ENCODE peak calls at places on chromosomes 13 and 19, in six cellular contexts. C is stimulated activated CD4-positive, alpha-beta T cell treated with anti-CD3 and anti-CD28 coated beads, Interleukin-15, amount 100 ng/mL, for 1 hour; K is astrocyte of the spinal cord; H is adipocyte; J is breast epithelium; E is immature natural killer cell. Y is an unnamed sample.

GRCh38 chr19:58001895-58002369 is 688 bp downstream of the ZNF606 start:
- DNase-seq in H (peak), J (no peak), C (no peak), E (no peak), K (peak), Y (no peak)

GRCh38 chr13:20570540-20570939 is 3.6 kb downstream of the IFT88 start:
- DNase-seq in K (no peak), H (peak), E (no peak), C (no peak), J (no peak), Y (peak)

GRCh38 chr13:114132419-114133121 is at the start of gene RASA3:
- DNase-seq in H (peak), C (no peak), J (no peak), E (peak), K (peak), Y (peak)

GRCh38 chr19:5054551-5055456 is 85.9 kb downstream of the KDM4B start:
- DNase-seq in E (no peak), K (no peak), H (no peak), C (no peak), J (no peak), Y (no peak)

GRCh38 chr13:77389617-77389984 is 62.7 kb upstream of the MYCBP2 start:
- DNase-seq in H (no peak), J (no peak), C (no peak), K (no peak), E (no peak), Y (no peak)

GRCh38 chr13:24341439-24341838 is 32.1 kb downstream of the C1QTNF9 start:
- DNase-seq in C (no peak), E (no peak), J (no peak), H (no peak), K (peak), Y (peak)

GRCh38 chr13:51323824-51324511 is 15.5 kb upstream of the SERPINE3 start:
- DNase-seq in E (no peak), K (no peak), C (no peak), J (no peak), H (no peak), Y (no peak)

GRCh38 chr13:97245011-97245410 is 22.9 kb downstream of the MBNL2 start:
- DNase-seq in J (no peak), H (no peak), E (no peak), K (no peak), C (no peak), Y (no peak)

GRCh38 chr19:34555447-34555846 is 73.9 kb downstream of the WTIP start:
- DNase-seq in C (no peak), E (no peak), K (no peak), J (no peak), H (no peak), Y (peak)

GRCh38 chr13:59914556-59914955 is 249.2 kb downstream of the DIAPH3 start:
- DNase-seq in C (no peak), J (no peak), E (no peak), K (peak), H (peak), Y (peak)

GRCh38 chr13:53198017-53198416 is 169.4 kb downstream of the OLFM4 start:
- DNase-seq in E (no peak), C (no peak), J (no peak), K (no peak), H (no peak), Y (no peak)

GRCh38 chr19:291561-292280 is 518 bp upstream of the PLPP2 start:
- DNase-seq in J (no peak), H (peak), C (no peak), K (no peak), E (no peak), Y (peak)

GRCh38 chr19:10408511-10409291 is 5.4 kb upstream of the CDC37 start:
- DNase-seq in K (no peak), C (no peak), E (peak), J (no peak), H (no peak), Y (peak)

GRCh38 chr19:6509118-6509971 is 7.2 kb upstream of the TUBB4A start:
- DNase-seq in H (no peak), K (no peak), E (no peak), C (no peak), J (no peak), Y (peak)

GRCh38 chr19:29873024-29873800 is 61.4 kb downstream of the CCNE1 start:
- DNase-seq in H (peak), K (no peak), C (peak), J (no peak), E (peak), Y (peak)

GRCh38 chr13:83943530-83944279 is 61.4 kb upstream of the SLITRK1 start:
- DNase-seq in E (no peak), C (no peak), J (no peak), K (no peak), H (no peak), Y (no peak)

GRCh38 chr13:35979378-35979911 is 151.7 kb downstream of the DCLK1 start:
- DNase-seq in H (peak), E (no peak), C (no peak), K (peak), J (peak), Y (peak)

GRCh38 chr13:32262165-32262564 is 53.0 kb downstream of the ZAR1L start:
- DNase-seq in E (no peak), K (peak), J (no peak), H (no peak), C (no peak), Y (peak)

GRCh38 chr13:34114581-34114980 is 296.6 kb downstream of the RFC3 start:
- DNase-seq in J (no peak), E (no peak), K (no peak), H (no peak), C (no peak), Y (no peak)

GRCh38 chr13:51339354-51339753 is at the start of gene SERPINE3:
- DNase-seq in E (no peak), J (no peak), K (no peak), C (no peak), H (no peak), Y (no peak)